ENCODE peak calls at places on chromosomes 11 and 22, in eight cellular contexts. Q, E, B, D, J, I, X and P are unnamed samples.

GRCh38 chr11:85027346-85027745 is 599.8 kb downstream of the DLG2 start:
- DNase-seq in J (no peak), Q (no peak), B (no peak), X (no peak), E (no peak), D (no peak), I (no peak), P (no peak)

GRCh38 chr11:95688501-95689222 is 100.9 kb downstream of the FAM76B start:
- DNase-seq in X (no peak), Q (no peak), B (no peak), D (no peak), E (no peak), I (no peak), J (no peak), P (no peak)

GRCh38 chr11:78400701-78401100 is 16.9 kb downstream of the GAB2 start:
- DNase-seq in X (no peak), D (no peak), J (no peak), Q (no peak), E (no peak), B (no peak), I (peak; percentile 28), P (no peak)

GRCh38 chr11:6418958-6419611 is at the start of gene APBB1:
- DNase-seq in I (peak; percentile 96), J (no peak), B (peak; percentile 81), X (peak; percentile 47), D (no peak), Q (peak; percentile 73), E (peak; percentile 82), P (peak; percentile 67)

GRCh38 chr11:63767415-63768231 is 952 bp downstream of the ZFTA start:
- DNase-seq in Q (peak; percentile 53), D (peak; percentile 49), J (no peak), B (peak; percentile 78), X (peak; percentile 59), E (peak; percentile 85), I (peak; percentile 85), P (no peak)

GRCh38 chr22:26949193-26949592 is 291.8 kb downstream of the MIAT start:
- DNase-seq in D (no peak), X (no peak), J (no peak), B (no peak), E (no peak), I (no peak), Q (no peak), P (no peak)

GRCh38 chr11:42315267-42315666 is 855.8 kb upstream of the LRRC4C start:
- DNase-seq in E (no peak), J (no peak), Q (no peak), B (no peak), I (no peak), D (no peak), X (no peak), P (no peak)

GRCh38 chr11:63916837-63917684 is at the start of gene RCOR2:
- DNase-seq in D (peak; percentile 70), J (no peak), Q (peak; percentile 79), X (peak; percentile 54), B (peak; percentile 88), E (peak; percentile 91), I (peak; percentile 98), P (peak; percentile 77)

GRCh38 chr11:63180536-63180935 is 36.5 kb upstream of the SLC22A24 start:
- DNase-seq in I (no peak), D (no peak), J (no peak), Q (no peak), B (no peak), E (no peak), X (no peak), P (no peak)

GRCh38 chr11:12693075-12693473 is 18.9 kb downstream of the TEAD1 start:
- DNase-seq in X (no peak), J (no peak), I (no peak), B (no peak), D (no peak), Q (no peak), E (no peak), P (no peak)

GRCh38 chr11:121575250-121575962 is 122.6 kb upstream of the SORL1-AS1 start:
- DNase-seq in D (no peak), Q (peak; percentile 41), J (peak; percentile 74), E (peak; percentile 82), X (peak; percentile 85), B (no peak), I (no peak), P (peak; percentile 32)

GRCh38 chr11:18495703-18496102 is 31.0 kb downstream of the TSG101 start:
- DNase-seq in D (no peak), I (no peak), Q (no peak), B (no peak), E (no peak), J (no peak), X (peak; percentile 48), P (no peak)

GRCh38 chr11:20032127-20032526 is 128.1 kb downstream of the DBX1 start:
- DNase-seq in X (no peak), J (no peak), I (no peak), Q (no peak), E (no peak), B (no peak), D (no peak), P (no peak)
- H3K4me1 ChIP-seq in X (no peaks in the 10 kb centered on the region), J (no peaks in the 10 kb centered on the region), I (peaks cover 58% of the 10 kb centered on the region), Q (peaks cover 2% of the 10 kb centered on the region), E (peaks cover 24% of the 10 kb centered on the region), B (peaks cover 30% of the 10 kb centered on the region), D (peaks cover 100% of the 10 kb centered on the region), P (peaks cover 9% of the 10 kb centered on the region)

GRCh38 chr22:30940655-30941362 is 27.8 kb downstream of the MORC2 start:
- DNase-seq in I (no peak), B (no peak), D (no peak), Q (no peak), J (no peak), X (no peak), E (no peak), P (no peak)
- TF ChIP-seq POLR2AphosphoS5 in I (no peak), B (no peak), D (no peak), Q (no peak), J (no peak), X (no peak), E (no peak), P (no peak)

DNA sequence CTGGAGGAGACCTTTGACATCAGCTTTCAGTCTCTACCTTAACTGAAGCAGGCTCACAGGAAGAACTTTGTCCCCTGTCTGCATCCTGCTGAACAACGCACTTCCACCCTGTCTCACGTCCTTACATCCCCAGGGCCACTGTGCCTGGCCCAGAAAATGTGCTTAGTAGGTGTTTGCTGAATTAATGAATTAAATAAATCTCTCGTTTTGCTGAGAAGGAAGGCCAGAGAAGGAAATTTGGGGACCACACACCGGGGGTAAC is 54.3 kb upstream of the CREB3L1 start:
- DNase-seq in B (no peak), Q (no peak), I (no peak), D (no peak), X (no peak), E (no peak), J (no peak), P (no peak)
- TF ChIP-seq EP300 in B (no peak), Q (no peak), I (no peak), D (no peak), X (no peak), E (no peak), J (no peak), P (no peak)

GRCh38 chr22:45225732-45226560 is 14.7 kb downstream of the KIAA0930 start:
- DNase-seq in D (peak; percentile 25), B (no peak), I (no peak), X (peak; percentile 81), E (peak; percentile 89), Q (peak; percentile 38), J (no peak), P (no peak)
- H3K4me1 ChIP-seq in D (peaks cover 42% of the 10 kb centered on the region), B (peaks cover 20% of the 10 kb centered on the region), I (peaks cover 29% of the 10 kb centered on the region), X (peaks cover 34% of the 10 kb centered on the region), E (peaks cover 11% of the 10 kb centered on the region), Q (peaks cover 6% of the 10 kb centered on the region), J (peaks cover 15% of the 10 kb centered on the region), P (no peaks in the 10 kb centered on the region)

GRCh38 chr22:38503021-38503420 is 3.1 kb downstream of the DDX17 start:
- DNase-seq in J (no peak), D (no peak), I (no peak), B (no peak), X (no peak), Q (no peak), E (no peak), P (no peak)

GRCh38 chr22:38501797-38502672 is 4.1 kb downstream of the DDX17 start:
- DNase-seq in I (no peak), J (no peak), B (no peak), Q (no peak), D (no peak), E (no peak), X (no peak), P (no peak)

GRCh38 chr22:38506118-38506962 is at the start of gene DDX17:
- DNase-seq in J (peak; percentile 92), E (peak; percentile 98), B (peak; percentile 96), X (peak; percentile 95), Q (peak; percentile 95), I (peak; percentile 86), D (peak; percentile 94), P (peak; percentile 96)

GRCh38 chr22:38505595-38506117 is 455 bp downstream of the DDX17 start:
- DNase-seq in D (no peak), I (peak; percentile 75), X (peak; percentile 72), J (no peak), E (peak; percentile 91), B (no peak), Q (peak; percentile 74), P (peak; percentile 79)

GRCh38 chr22:38504731-38505594 is 1.1 kb downstream of the DDX17 start:
- DNase-seq in B (no peak), E (peak; percentile 78), J (no peak), I (peak; percentile 11), D (peak; percentile 53), Q (peak; percentile 66), X (peak; percentile 72), P (peak; percentile 63)
- TF ChIP-seq POLR2AphosphoS5 in B (peak; percentile 64), E (no peak), J (peak; percentile 72), I (no peak), D (peak; percentile 50), Q (peak; percentile 4), X (peak; percentile 47), P (no peak)

DNA sequence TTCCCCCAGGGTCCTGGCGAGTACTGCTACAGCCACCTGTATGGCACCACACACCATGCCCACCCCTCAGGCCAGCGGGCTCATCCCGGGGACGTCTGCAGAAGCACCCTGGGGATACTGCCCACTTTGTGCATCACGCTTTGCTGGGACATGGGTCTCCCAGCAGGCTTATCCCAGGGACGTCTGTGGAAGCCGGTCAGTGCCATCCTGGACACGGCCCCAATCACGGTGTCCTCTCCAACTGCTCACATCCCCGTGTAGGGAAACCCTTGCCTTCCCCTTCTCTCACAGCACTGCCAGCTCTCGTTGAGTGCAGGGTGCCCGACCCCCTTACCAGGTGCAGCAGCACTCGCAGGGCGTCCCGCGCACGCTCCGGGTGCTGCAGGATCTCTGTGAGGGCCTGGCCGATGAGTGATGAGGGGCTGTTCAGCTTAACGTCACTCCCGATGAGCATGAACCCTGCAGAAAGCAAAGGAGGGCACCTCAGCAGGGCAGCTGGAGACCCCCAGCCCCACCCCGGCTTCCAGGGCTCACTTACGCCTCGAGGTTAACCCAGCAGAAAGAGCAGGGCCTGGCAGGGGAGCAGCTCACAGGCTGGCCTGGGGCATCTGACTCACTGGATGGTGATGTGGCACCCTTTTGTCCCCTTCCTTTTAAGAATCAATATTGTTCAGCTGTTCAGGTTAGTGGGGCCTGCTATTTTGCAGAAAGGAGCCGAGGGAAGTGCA is 76.9 kb upstream of the PITPNB start:
- DNase-seq in I (no peak), E (peak; percentile 63), D (no peak), B (no peak), Q (peak; percentile 6), X (no peak), J (no peak), P (no peak)
- TF ChIP-seq EP300 in I (no peak), E (no peak), D (no peak), B (no peak), Q (no peak), X (no peak), J (no peak), P (no peak)